ENCODE peak calls at places on chromosomes 4 and X, in ten cellular contexts. P is suprapubic skin, I is IMR-90, W is uterus, T is heart left ventricle, X is spleen, A is gastrocnemius medialis, Y is adrenal gland, R is HCT116, V is testis. K is an unnamed sample. For H3K36me3, the result is how much of the 10 kb centered on the place peaks cover.

GRCh38 chr4:141158219-141158618 is 24.9 kb upstream of the RNF150 start:
- DNase-seq in W (no peak), A (no peak), V (no peak), X (no peak), Y (no peak), P (no peak), T (no peak), I (peak), R (peak), K (no peak)

GRCh38 chrX:129653985-129654651 is 638 bp downstream of the APLN start:
- DNase-seq in P (no peak), R (no peak), Y (no peak), T (no peak), A (no peak), V (peak), W (peak), X (no peak), I (no peak), K (no peak)

GRCh38 chr4:46931981-46932380 is 22.9 kb upstream of the COX7B2 start:
- DNase-seq in X (no peak), Y (peak), I (peak), T (no peak), R (no peak), W (no peak), A (no peak), P (no peak), V (peak), K (no peak)

GRCh38 chr4:126470862-126471261 is 1156.1 kb downstream of the FAT4 start:
- DNase-seq in X (no peak), R (no peak), P (no peak), W (no peak), A (no peak), Y (no peak), V (no peak), I (peak), T (no peak), K (no peak)

GRCh38 chr4:56874918-56875317 is 32.8 kb upstream of the REST start:
- DNase-seq in I (no peak), X (no peak), Y (no peak), P (no peak), T (no peak), W (no peak), R (no peak), A (no peak), V (no peak), K (no peak)

GRCh38 chr4:145805490-145805889 is 125.5 kb downstream of the C4orf51 start:
- DNase-seq in T (peak), X (no peak), W (no peak), Y (no peak), I (peak), V (no peak), P (no peak), R (no peak), A (no peak), K (no peak)

GRCh38 chr4:185317880-185318279 is 77.8 kb downstream of the LRP2BP start:
- DNase-seq in A (no peak), X (no peak), P (no peak), I (no peak), R (no peak), W (no peak), Y (no peak), T (no peak), V (no peak), K (no peak)

GRCh38 chrX:68048774-68049173 is 384.5 kb downstream of the OPHN1 start:
- DNase-seq in T (no peak), R (no peak), Y (no peak), X (no peak), P (no peak), V (no peak), W (no peak), A (no peak), I (no peak), K (no peak)

GRCh38 chr4:151804821-151805220 is 44.0 kb upstream of the GATB start:
- DNase-seq in V (no peak), R (no peak), Y (no peak), I (peak), P (no peak), W (no peak), X (no peak), A (no peak), T (no peak), K (no peak)

GRCh38 chr4:8303485-8304281 is 34.1 kb downstream of the HTRA3 start:
- DNase-seq in X (peak), I (peak), T (peak), W (peak), Y (peak), R (peak), A (peak), P (peak), V (no peak), K (no peak)

GRCh38 chr4:48431401-48431800 is 51.7 kb upstream of the SLC10A4 start:
- DNase-seq in A (no peak), R (no peak), X (no peak), T (no peak), I (no peak), Y (no peak), P (no peak), W (no peak), V (no peak), K (no peak)

GRCh38 chrX:149938427-149939270 is at the start of gene EOLA2:
- DNase-seq in V (peak), X (peak), T (peak), I (peak), P (peak), W (peak), Y (peak), A (peak), R (peak), K (peak)
- TF ChIP-seq POLR2A in V (no peak), X (no peak), T (peak), I (no peak), P (no peak), W (peak), Y (peak), A (peak), R (peak), K (peak)

DNA sequence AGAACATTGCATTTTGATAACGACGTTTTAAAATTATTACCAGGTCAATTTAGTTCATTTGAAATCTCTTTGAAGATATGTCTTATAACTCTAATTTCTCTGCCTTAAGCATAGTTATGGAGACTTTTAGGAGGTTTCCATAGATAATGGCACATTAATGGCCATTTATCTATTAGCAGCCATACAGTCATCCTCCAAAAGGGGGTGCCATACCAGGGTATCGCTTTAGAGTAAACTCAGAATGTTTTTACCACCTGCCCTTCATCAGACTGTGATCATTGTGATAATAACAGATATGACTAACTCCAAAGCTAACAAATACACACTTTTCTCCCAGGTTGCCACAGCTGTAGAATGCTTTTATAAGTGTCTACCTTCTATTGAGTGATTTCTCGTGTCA is 461.5 kb downstream of the FSTL5 start:
- DNase-seq in W (no peak), V (no peak), R (no peak), T (no peak), P (no peak), Y (no peak), A (no peak), I (no peak), X (no peak), K (no peak)
- TF ChIP-seq CTCF in W (no peak), V (no peak), R (peak), T (no peak), P (no peak), Y (no peak), A (no peak), I (no peak), X (no peak), K (no peak)

GRCh38 chrX:47648376-47648775 is 2.0 kb downstream of the ELK1 start:
- DNase-seq in T (no peak), P (no peak), X (no peak), W (no peak), A (no peak), I (peak), V (no peak), Y (no peak), R (no peak), K (no peak)

GRCh38 chrX:47645530-47645929 is 4.8 kb downstream of the ELK1 start:
- DNase-seq in T (no peak), A (no peak), X (no peak), I (no peak), V (no peak), P (no peak), R (no peak), W (no peak), Y (peak), K (no peak)

GRCh38 chrX:47644557-47645091 is 5.7 kb downstream of the ELK1 start:
- DNase-seq in R (no peak), Y (no peak), T (no peak), W (no peak), V (no peak), P (no peak), A (no peak), I (peak), X (no peak), K (no peak)

GRCh38 chrX:47646636-47647035 is 3.7 kb downstream of the ELK1 start:
- DNase-seq in R (no peak), V (no peak), X (no peak), T (no peak), A (no peak), Y (no peak), W (no peak), I (no peak), P (no peak), K (no peak)

DNA sequence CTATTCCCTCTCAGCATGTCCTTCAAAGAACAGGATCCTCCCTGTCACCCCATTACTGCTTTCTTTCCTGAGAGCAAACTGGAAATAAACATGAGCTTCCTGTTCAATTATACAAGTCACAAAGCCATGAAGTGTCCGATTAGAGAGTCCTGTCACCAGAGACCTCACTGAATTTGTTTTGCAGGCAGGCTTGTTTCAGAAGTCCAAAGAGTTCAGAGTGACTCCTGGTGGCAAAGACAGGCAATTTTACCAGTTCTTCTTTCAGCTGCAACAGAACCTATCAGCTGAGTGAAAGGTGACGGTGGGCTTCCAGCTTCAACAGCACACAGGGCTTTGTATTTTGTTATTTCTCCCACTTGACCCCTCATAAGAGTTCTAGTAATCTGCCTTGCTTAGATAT is 6.4 kb downstream of the ELK1 start:
- DNase-seq in T (no peak), R (no peak), Y (no peak), X (no peak), W (no peak), A (no peak), V (no peak), P (no peak), I (peak), K (no peak)
- H3K36me3 ChIP-seq in T (under half), R (under half), Y (under half), X (under half), W (under half), A (under half), V (under half), P (under half), I (under half), K (under half)

GRCh38 chrX:1657367-1658082 is 42.7 kb downstream of the ASMT start:
- DNase-seq in I (no peak), Y (no peak), V (peak), T (no peak), W (peak), X (peak), A (no peak), R (no peak), P (no peak), K (no peak)
- TF ChIP-seq POLR2A in I (no peak), Y (no peak), V (no peak), T (no peak), W (no peak), X (no peak), A (no peak), R (no peak), P (no peak), K (no peak)

DNA sequence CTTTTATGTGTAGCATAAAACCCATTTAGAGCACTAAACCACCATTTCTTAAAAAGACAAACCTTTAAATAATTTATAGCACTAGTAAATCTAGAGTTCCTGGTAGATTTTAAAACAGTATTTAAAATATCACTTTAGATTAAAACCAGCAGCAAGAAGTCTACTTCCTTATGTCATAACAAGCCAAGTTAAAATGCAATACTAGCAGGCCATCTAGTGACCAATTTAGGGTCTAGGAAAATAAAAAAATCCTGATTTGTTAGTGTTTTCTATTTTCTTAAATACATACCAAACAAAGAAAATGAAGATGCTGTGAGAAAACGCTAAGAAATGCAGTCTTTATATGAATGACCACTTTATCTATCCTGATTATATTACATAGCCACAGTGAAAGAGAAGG is 53.9 kb downstream of the PAPSS1 start:
- DNase-seq in P (no peak), A (no peak), I (peak), R (no peak), T (no peak), Y (no peak), X (no peak), V (no peak), W (no peak), K (no peak)
- TF ChIP-seq CTCF in P (no peak), A (no peak), I (peak), R (no peak), T (peak), Y (peak), X (no peak), V (no peak), W (peak), K (peak)

GRCh38 chr4:1371151-1371830 is 24.3 kb downstream of the UVSSA start:
- DNase-seq in V (no peak), X (no peak), R (no peak), T (no peak), A (peak), Y (no peak), I (no peak), P (peak), W (no peak), K (peak)
- H3K36me3 ChIP-seq in V (under half), X (half or more), R (under half), T (under half), A (under half), Y (under half), I (under half), P (half or more), W (under half), K (under half)